ENCODE peak calls at places on chromosomes 2 and 18, in four cellular contexts. R is HepG2, O is K562, M is A549. E is an unnamed sample.

GRCh38 chr18:35458271-35458670 is 39.5 kb downstream of the INO80C start:
- DNase-seq in R (peak), O (no peak), M (peak), E (no peak)

GRCh38 chr2:136651611-136652010 is 113.7 kb upstream of the THSD7B start:
- DNase-seq in R (no peak), O (no peak), M (no peak), E (no peak)

GRCh38 chr2:68653538-68653982 is 10.2 kb downstream of the PROKR1 start:
- DNase-seq in R (no peak), O (peak), M (no peak), E (no peak)

GRCh38 chr2:132606649-132607048 is 63.4 kb downstream of the LYPD1 start:
- DNase-seq in R (no peak), O (no peak), M (no peak), E (no peak)

GRCh38 chr2:69095246-69095645 is 82.3 kb downstream of the ANTXR1 start:
- DNase-seq in R (no peak), O (no peak), M (no peak), E (no peak)

GRCh38 chr2:649461-650342 is 27.5 kb downstream of the TMEM18 start:
- DNase-seq in R (no peak), O (no peak), M (no peak), E (no peak)

GRCh38 chr2:36397728-36398413 is 42.3 kb downstream of the CRIM1 start:
- DNase-seq in R (peak), O (no peak), M (peak), E (no peak)

GRCh38 chr2:20616341-20616871 is 34.5 kb downstream of the HS1BP3 start:
- DNase-seq in R (no peak), O (no peak), M (no peak), E (no peak)

GRCh38 chr2:220891405-220891804 is 680.7 kb downstream of the EPHA4 start:
- DNase-seq in R (no peak), O (no peak), M (peak), E (no peak)

GRCh38 chr2:18742382-18742781 is 153.0 kb upstream of the NT5C1B start:
- DNase-seq in R (no peak), O (no peak), M (no peak), E (no peak)

GRCh38 chr2:18741888-18742287 is 152.5 kb upstream of the NT5C1B start:
- DNase-seq in R (no peak), O (no peak), M (no peak), E (no peak)

GRCh38 chr2:18745431-18746272 is 156.3 kb upstream of the NT5C1B start:
- DNase-seq in R (no peak), O (no peak), M (no peak), E (no peak)

DNA sequence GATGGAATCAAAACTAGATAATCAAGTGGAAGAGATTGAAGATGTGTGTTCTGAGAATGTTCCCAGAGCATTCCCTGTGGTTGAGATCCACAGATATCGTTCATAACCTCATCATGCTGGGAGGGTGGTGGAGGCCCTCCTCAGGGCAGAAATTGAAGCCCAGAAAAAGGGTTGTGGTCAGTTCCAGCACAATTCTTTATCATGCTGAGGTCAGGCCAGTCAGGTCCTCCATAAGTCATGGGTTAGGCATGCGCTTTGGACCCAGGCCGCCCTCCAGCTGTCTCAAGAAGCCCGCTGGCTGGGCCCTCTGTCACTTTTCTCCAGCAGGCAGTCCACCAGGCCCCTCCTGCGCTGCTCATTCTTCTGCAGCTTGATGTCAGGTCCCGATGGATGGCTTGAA is 151.1 kb upstream of the NT5C1B start:
- DNase-seq in R (no peak), O (no peak), M (no peak), E (no peak)
- TF ChIP-seq NR3C1 in R (no peak), O (no peak), M (no peak), E (no peak)

DNA sequence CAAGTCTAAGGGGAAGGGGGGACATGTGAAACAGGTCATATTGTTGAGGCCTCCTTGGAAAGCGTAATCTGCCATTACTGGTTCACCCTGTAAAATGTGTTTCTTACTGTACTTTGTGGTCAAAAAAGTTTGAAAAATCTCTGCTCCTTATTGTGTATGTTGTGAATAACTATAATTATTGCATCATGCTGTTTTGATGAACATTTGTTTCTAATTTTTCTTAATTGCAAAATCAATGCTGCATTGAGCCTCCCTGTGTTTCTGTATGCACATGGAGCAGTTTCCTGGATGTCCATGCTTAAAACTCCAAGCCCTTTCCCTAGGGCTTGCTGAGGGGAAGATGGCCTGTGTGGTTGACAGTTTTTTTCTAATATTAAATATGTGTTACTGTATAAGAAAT is 158.6 kb downstream of the RNF144A start:
- DNase-seq in R (no peak), O (no peak), M (no peak), E (no peak)
- TF ChIP-seq NR3C1 in R (no peak), O (no peak), M (no peak), E (no peak)

DNA sequence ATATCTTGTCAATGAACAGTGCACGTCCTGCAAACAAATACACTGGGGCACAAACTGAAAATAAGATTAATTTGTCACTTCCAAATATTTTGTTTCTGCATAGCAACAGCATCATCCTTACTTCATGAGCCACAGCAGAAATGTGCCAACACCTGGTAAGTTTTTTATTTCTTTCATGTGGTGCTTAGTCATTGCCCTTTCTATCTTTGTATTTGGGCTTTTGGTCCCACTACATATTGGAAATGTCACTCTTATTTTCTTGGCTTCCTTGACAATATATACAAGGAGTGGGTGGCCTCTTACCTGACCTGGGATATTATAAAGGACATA is 208.0 kb downstream of the RBM43 start:
- DNase-seq in R (no peak), O (no peak), M (no peak), E (no peak)
- TF ChIP-seq NR3C1 in R (no peak), O (no peak), M (no peak), E (no peak)

GRCh38 chr2:224922142-224922727 is 120.0 kb downstream of the DOCK10 start:
- DNase-seq in R (no peak), O (no peak), M (no peak), E (no peak)
- TF ChIP-seq NR3C1 in R (no peak), O (no peak), M (no peak), E (no peak)

GRCh38 chr2:117957616-117958015 is 56.3 kb downstream of the CCDC93 start:
- DNase-seq in R (no peak), O (no peak), M (no peak), E (no peak)

GRCh38 chr2:117952237-117952636 is 61.6 kb downstream of the CCDC93 start:
- DNase-seq in R (no peak), O (peak), M (no peak), E (no peak)

GRCh38 chr2:117958186-117958585 is 55.7 kb downstream of the CCDC93 start:
- DNase-seq in R (no peak), O (no peak), M (peak), E (no peak)

GRCh38 chr2:117960231-117960630 is 53.6 kb downstream of the CCDC93 start:
- DNase-seq in R (no peak), O (no peak), M (no peak), E (no peak)

GRCh38 chr2:117956036-117956791 is 57.7 kb downstream of the CCDC93 start:
- DNase-seq in R (no peak), O (no peak), M (peak), E (no peak)
- TF ChIP-seq NR3C1 in R (no peak), O (no peak), M (no peak), E (no peak)

GRCh38 chr2:226079677-226080076 is 680.2 kb downstream of the NYAP2 start:
- DNase-seq in R (no peak), O (no peak), M (no peak), E (no peak)

GRCh38 chr2:226078656-226079055 is 679.1 kb downstream of the NYAP2 start:
- DNase-seq in R (no peak), O (no peak), M (no peak), E (no peak)

GRCh38 chr2:226077841-226078240 is 678.3 kb downstream of the NYAP2 start:
- DNase-seq in R (no peak), O (no peak), M (no peak), E (no peak)

GRCh38 chr2:226080323-226080722 is 680.8 kb downstream of the NYAP2 start:
- DNase-seq in R (no peak), O (no peak), M (no peak), E (no peak)

DNA sequence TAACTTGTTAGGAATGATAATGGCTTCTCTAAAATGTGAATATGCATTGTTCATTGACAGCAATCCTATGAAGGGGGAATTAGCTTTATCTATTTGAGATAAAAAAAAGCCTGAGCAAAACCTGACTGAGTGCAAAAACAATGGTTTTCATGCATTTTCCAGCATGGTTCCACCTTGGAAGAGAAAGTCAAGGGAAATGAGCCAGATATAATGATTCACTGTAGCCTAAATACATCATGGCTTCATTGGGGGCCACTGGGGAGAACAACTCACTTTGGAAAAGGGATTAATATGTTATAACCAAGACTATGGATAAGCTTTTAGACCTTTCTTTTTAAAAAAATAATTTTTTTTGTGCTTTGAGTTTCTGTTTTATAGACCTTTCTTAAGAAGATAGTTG is 679.7 kb downstream of the NYAP2 start:
- DNase-seq in R (no peak), O (no peak), M (no peak), E (no peak)
- TF ChIP-seq NR3C1 in R (no peak), O (no peak), M (no peak), E (no peak)

DNA sequence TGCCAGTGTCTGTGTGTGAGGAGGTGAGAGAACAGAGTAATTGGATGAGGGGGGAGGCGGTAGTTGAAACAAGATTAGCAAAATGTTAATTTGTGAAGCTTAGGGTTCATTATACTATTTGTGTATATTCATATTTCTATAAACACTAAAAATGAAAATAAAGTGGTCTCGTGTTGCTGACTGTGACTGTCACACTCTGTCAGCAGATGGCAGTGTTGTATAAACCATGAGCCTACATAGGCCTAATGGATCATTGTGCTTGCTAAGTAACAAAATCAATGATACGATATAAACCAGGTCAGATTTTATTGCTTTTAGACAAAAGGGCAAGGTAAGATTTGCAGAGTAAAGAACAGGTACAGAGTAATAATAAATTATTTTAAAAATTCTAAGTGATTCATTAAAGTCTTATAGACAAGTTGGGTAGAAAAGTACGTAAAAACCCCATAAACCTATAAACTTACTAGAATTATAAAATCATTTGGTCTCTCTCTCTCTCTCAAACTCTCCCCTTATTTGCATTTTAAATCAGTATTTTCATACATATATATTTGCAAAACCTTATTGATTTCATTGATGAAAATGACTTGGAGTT is 182.7 kb downstream of the RPIA start:
- DNase-seq in R (peak), O (peak), M (peak), E (peak)
- TF ChIP-seq NR3C1 in R (no peak), O (no peak), M (no peak), E (no peak)

DNA sequence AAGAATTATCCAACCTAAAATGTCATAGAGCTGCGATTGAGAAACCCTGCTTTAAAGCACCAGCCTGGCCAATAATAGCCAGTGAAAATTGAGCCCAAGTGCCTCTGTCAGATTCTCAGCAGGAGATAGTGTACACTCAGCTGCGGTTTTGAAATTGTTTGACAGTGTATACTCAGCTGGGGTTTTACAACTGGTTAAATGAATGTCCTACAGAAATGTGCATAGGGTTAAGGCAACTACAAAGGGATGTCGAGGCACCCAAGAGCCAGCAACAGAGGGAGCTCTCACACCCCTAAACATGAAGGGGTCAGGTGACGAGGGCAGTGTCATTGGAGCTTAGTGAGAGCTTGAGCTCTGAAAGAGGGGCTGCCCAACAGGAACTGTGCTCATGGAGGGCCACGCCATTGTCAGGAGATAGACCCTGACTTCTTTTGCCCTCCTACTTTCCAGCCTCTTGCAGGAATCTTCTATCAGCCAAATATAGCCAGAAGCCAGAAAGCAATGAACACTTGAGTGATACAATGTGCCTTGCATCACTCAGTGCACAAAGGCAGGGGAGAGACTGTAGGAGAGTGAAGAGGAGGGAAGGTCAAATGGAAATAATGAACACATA is 15.1 kb downstream of the ACTG2 start:
- DNase-seq in R (peak), O (peak), M (peak), E (peak)
- TF ChIP-seq NR3C1 in R (no peak), O (no peak), M (no peak), E (no peak)

DNA sequence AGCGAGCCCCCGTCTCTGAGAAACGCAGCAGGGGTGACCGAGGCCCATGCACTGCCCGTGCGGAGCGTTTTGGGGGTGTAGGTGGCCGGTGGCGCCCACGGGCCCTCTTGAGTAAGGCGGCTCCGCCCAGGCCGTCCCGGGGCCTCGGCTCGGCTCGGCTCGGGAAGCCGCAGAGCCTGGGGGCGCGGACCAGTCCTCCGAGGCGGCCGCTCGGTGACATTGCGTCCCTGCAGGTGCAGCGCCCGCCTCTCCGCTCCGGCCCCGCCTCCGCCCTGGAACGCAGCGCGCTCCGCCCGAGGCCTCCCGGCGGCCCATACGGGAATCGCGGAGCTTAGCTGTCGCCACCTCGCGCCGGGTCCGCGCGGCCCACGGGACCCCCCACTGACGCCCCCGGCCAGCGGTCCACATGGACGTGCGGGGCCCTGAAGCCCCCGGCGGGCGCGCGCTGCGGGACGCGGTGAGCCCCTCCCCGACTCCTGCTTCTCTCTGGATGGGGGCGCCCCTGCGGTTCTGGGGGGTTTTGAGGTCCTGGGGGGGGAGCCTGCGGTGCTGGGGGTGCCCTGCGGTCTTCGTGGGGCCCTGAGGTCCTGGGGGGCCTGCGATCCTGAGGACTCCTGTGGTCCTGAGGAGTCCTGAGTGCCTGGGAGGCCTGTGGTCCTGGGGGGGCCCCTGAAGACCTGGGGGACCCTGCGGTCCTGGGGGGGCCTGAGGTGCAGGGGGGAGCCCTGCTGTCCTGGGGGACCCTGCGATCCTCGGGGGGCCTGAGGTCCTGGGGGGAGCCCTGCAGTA is at the start of gene HSBP1L1:
- DNase-seq in R (peak), O (no peak), M (peak), E (peak)
- TF ChIP-seq NR3C1 in R (no peak), O (no peak), M (no peak), E (no peak)

DNA sequence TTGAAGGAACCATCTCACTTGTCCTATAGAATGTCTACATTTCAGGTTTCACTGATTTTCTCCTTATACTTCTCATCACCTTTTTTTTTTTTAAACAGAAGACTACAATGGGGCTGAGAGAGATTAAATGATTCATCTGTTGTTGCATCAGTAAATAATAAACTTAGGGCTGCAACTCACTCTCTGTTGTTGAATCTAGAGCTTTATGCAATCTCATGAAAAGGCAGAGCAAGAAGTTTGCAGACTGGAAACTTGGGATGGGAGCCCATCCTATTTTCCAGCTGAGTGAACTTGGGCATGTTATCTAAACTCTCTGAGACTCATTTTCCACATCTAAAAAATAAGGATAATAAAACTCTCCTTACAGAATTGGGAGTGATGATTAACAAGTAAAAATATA is 58.4 kb downstream of the PDE1A start:
- DNase-seq in R (no peak), O (no peak), M (peak), E (no peak)
- TF ChIP-seq NR3C1 in R (no peak), O (no peak), M (no peak), E (no peak)